ENCODE peak calls at places on chromosome 21, in four cellular contexts. E, J, W and U are unnamed samples.

GRCh38 chr21:46160563-46161179 is 5.3 kb upstream of the FTCD start:
- DNase-seq in W (no peak), J (no peak), E (no peak), U (peak)

GRCh38 chr21:38179504-38179900 is 77.3 kb upstream of the KCNJ15 start:
- DNase-seq in J (no peak), W (no peak), E (no peak), U (no peak)

GRCh38 chr21:34762761-34763160 is 94.0 kb downstream of the CLIC6 start:
- DNase-seq in E (no peak), W (no peak), J (peak), U (no peak)

GRCh38 chr21:31564439-31564838 is 95.1 kb upstream of the SOD1 start:
- DNase-seq in E (no peak), J (no peak), W (no peak), U (no peak)

GRCh38 chr21:16193758-16194606 is 464.2 kb downstream of the USP25 start:
- DNase-seq in W (no peak), E (no peak), J (peak), U (peak)

GRCh38 chr21:37757631-37758376 is 158.5 kb downstream of the KCNJ6 start:
- DNase-seq in E (no peak), W (no peak), J (no peak), U (no peak)

GRCh38 chr21:24023402-24023801 is 1583.9 kb downstream of the MRPL39 start:
- DNase-seq in W (no peak), E (no peak), J (no peak), U (no peak)

GRCh38 chr21:34498623-34499022 is 13.4 kb downstream of the KCNE1 start:
- DNase-seq in J (no peak), E (no peak), W (no peak), U (no peak)

GRCh38 chr21:32371913-32372314 is 20.9 kb downstream of the URB1 start:
- DNase-seq in W (peak), E (no peak), J (peak), U (peak)

GRCh38 chr21:16059981-16060380 is 330.2 kb downstream of the USP25 start:
- DNase-seq in W (peak), E (no peak), J (no peak), U (no peak)

GRCh38 chr21:34156957-34157356 is 83.6 kb downstream of the MRPS6 start:
- DNase-seq in W (no peak), E (no peak), J (no peak), U (no peak)

GRCh38 chr21:43733529-43734071 is 14.7 kb downstream of the PDXK start:
- DNase-seq in W (no peak), J (peak), E (no peak), U (no peak)

GRCh38 chr21:15437873-15438272 is 291.9 kb upstream of the USP25 start:
- DNase-seq in E (no peak), W (no peak), J (peak), U (peak)

GRCh38 chr21:45150630-45151265 is 76.4 kb downstream of the ADARB1 start:
- DNase-seq in E (no peak), W (no peak), J (no peak), U (no peak)

GRCh38 chr21:45149021-45149420 is 74.6 kb downstream of the ADARB1 start:
- DNase-seq in E (no peak), J (no peak), W (no peak), U (no peak)

GRCh38 chr21:45153358-45154318 is 79.3 kb downstream of the ADARB1 start:
- DNase-seq in W (no peak), E (no peak), J (peak), U (peak)

GRCh38 chr21:45152265-45152746 is 77.9 kb downstream of the ADARB1 start:
- DNase-seq in E (peak), W (peak), J (no peak), U (peak)

DNA sequence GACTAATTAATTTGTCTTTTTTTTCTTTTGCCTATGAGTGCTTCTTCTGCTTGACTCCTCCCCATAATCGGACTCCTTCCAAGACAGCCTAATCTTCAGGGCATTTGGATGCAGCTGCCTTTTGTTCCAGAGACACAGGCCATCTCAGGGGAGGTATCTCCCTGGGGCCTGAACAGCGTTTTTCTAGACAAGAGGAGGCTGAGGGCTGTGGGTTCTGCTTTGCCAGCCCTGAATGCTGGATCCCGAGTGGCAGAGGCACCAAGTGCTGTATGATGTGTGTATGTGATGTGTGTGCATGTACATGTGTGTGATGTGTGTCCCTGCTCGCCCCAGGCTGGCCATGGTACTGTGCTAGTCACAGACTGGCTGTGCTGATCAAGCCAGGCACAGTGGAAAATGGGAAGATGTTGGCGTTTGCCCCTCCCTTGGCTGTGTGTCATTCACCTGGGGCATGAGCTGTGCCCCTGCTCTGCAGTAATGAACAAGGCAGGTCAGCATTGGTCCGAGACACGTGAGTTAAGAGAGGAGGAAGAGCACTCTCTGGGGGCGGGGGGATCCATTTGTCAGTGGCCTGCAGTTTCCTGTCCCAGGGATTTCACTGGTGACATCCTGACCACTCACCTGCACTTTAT is 77.2 kb downstream of the ADARB1 start:
- DNase-seq in W (no peak), J (no peak), E (no peak), U (peak)
- H3K4me3 ChIP-seq in W (no peak), J (no peak), E (no peak), U (no peak)

GRCh38 chr21:40130476-40130875 is 263.2 kb downstream of the PCP4 start:
- DNase-seq in W (no peak), E (no peak), J (no peak), U (no peak)
- H3K4me3 ChIP-seq in W (no peak), E (no peak), J (no peak), U (no peak)

GRCh38 chr21:41767606-41768370 is 936 bp upstream of the RIPK4 start:
- DNase-seq in J (no peak), E (no peak), W (no peak), U (no peak)
- H3K4me3 ChIP-seq in J (peak), E (no peak), W (no peak), U (no peak)

DNA sequence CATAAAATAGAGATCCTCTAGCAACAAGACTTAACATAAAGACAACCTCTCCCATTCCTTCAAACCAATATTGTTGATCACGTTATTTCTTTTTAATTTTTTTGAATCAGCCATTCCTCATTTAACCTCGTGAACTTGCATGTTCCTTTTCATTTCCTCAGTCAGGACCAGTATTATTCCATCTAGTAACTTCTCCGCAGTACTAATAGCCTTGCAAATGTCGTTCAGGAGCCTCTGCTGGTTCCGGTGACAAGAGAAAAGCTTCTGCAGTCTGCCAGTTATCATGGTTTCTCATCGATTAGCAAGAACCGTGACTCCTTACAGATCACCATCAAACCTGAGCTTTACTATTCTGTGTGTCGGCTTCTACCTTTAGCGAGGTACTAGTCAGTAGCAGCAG is 3.0 kb downstream of the APP start:
- DNase-seq in J (no peak), E (no peak), W (no peak), U (no peak)
- H3K4me3 ChIP-seq in J (no peak), E (no peak), W (no peak), U (no peak)

DNA sequence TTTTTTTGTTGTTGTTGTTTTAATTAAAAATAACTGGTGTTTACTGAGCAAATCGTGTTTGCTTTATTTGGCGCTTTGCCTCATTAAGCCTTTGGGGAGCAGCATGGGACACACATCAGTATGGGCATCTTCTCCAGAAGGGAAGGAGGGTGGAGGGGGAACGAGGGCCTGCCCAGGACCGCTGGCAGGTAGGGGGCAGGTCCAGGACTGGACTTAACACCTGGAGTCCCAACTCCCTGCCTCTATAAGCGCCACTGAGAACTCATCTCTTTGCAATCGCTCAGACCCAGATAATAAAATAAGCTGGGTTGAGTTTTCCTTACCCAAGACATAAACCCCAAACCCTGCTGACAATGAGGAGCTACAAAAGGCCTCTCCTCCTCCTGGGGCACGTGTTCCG is 15.1 kb downstream of the ABCG1 start:
- DNase-seq in W (peak), J (no peak), E (no peak), U (no peak)
- H3K4me3 ChIP-seq in W (peak), J (no peak), E (no peak), U (no peak)

DNA sequence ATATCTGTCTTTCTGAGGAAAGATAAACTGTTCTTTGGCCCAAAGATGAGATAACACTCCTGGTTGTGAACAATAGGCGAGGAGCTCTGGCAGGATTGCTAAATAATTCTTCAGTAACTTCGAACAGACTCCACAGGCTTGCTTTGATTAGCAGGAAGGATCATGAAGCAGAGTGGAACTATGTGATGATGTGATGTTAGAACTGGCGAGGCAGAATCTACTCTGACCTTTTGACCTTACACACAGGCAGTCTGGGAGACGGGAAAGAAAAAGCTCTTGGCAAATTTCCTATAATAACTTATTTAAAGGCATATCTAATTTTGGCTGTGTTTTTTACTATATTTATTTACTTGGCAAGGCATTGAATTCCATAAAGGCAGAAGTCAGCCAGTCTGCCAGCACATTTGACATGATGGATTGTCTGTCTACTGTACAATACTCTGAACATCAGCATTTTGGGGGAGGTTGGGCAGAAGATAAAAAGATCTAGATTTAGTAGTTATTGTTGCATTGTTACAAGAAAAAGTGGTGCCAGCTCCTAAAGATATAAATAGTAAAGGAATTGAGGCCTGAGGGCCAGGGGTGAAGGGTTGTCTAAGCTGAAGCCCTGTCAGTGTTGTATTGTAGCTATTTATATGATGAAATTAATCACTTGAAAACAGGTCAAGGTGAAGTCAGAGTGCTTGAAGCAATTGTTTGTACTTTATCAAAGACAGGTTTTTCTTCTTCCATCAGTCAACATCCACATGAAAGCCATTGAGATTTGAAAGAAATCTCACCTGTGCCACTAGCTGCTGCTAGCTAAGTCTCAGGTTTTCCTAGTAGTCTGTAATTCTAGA is 708.8 kb downstream of the LTN1 start:
- DNase-seq in J (peak), W (no peak), E (no peak), U (no peak)
- H3K4me3 ChIP-seq in J (no peak), W (no peak), E (no peak), U (no peak)

DNA sequence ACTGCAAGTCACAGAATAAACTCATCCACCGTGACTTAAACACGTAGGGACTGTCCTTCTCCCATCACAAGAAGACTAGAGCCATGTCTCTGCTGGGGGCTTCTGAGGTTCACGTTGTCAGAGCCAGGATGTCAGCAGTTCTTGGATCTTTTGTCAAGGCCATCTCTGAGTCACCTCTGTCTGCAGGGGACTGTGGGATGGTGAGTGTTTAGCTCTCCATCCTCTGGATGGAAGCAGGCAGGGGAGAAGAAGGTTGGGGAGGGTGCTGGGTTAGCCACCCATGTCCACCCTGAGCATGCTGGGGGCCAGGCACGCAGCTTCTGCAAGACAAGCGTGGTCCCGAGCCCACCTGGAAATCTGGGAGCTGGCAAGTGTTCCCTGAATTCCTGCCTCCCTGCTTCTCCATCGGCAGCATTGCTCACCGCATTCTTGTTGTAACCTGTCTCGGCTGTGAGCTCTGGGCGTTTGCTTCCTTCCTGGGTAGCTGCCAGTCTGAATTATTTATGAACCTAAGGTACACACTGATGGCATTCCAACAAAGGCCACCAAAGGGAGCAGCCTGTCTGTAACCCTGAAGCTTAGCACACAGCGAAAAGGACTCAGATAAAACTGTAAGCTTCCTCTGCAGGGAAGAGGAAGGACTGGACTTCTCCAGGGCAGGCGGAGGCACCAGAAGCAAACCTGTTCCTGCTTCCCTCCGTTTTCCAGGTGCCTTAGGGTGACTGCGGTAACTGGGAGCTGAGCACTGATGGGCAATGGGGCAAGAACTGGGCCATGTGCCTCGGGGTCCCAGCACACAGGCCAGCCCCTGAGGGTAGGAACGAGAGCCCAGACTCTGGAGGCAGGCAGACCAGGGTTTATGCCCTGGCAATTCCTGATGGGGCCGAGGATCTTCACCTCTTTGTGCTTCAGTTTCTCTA is 88.6 kb downstream of the RIPK4 start:
- DNase-seq in W (peak), J (no peak), E (no peak), U (no peak)
- H3K4me3 ChIP-seq in W (no peak), J (no peak), E (no peak), U (no peak)